ENCODE peak calls at places on chromosomes 2 and 18, in six cellular contexts. One of them, this sample, is unnamed.

GRCh38 chr2:215241791-215242305 is 70.0 kb upstream of the ATIC start:
- DNase-seq in HCT116: no peak
- DNase-seq in endothelial cell of umbilical vein: no peak
- DNase-seq in suprapubic skin: no peak
- DNase-seq in K562: no peak
- DNase-seq in prostate gland: no peak
- DNase-seq in this sample: no peak

GRCh38 chr2:184261818-184262217 is 336.5 kb upstream of the ZNF804A start:
- DNase-seq in HCT116: no peak
- DNase-seq in endothelial cell of umbilical vein: no peak
- DNase-seq in suprapubic skin: no peak
- DNase-seq in K562: no peak
- DNase-seq in prostate gland: no peak
- DNase-seq in this sample: no peak

GRCh38 chr2:220148849-220149248 is 521.4 kb downstream of the SLC4A3 start:
- DNase-seq in HCT116: no peak
- DNase-seq in endothelial cell of umbilical vein: no peak
- DNase-seq in suprapubic skin: no peak
- DNase-seq in K562: no peak
- DNase-seq in prostate gland: no peak
- DNase-seq in this sample: no peak

GRCh38 chr18:70074091-70074490 is 126.4 kb upstream of the CD226 start:
- DNase-seq in HCT116: no peak
- DNase-seq in endothelial cell of umbilical vein: no peak
- DNase-seq in suprapubic skin: no peak
- DNase-seq in K562: no peak
- DNase-seq in prostate gland: no peak
- DNase-seq in this sample: no peak

GRCh38 chr2:71216501-71216900 is 10.4 kb downstream of the PAIP2B start:
- DNase-seq in HCT116: peak; percentile 22
- DNase-seq in endothelial cell of umbilical vein: no peak
- DNase-seq in suprapubic skin: no peak
- DNase-seq in K562: no peak
- DNase-seq in prostate gland: no peak
- DNase-seq in this sample: no peak

GRCh38 chr2:241880311-241881073 is 11.0 kb downstream of the RTP5 start:
- DNase-seq in HCT116: no peak
- DNase-seq in endothelial cell of umbilical vein: no peak
- DNase-seq in suprapubic skin: no peak
- DNase-seq in K562: no peak
- DNase-seq in prostate gland: no peak
- DNase-seq in this sample: no peak

GRCh38 chr2:109172556-109173105 is 43.6 kb downstream of the SH3RF3 start:
- DNase-seq in HCT116: no peak
- DNase-seq in endothelial cell of umbilical vein: peak; percentile 50
- DNase-seq in suprapubic skin: no peak
- DNase-seq in K562: no peak
- DNase-seq in prostate gland: no peak
- DNase-seq in this sample: no peak

GRCh38 chr2:25825238-25825637 is 53.0 kb downstream of the ASXL2 start:
- DNase-seq in HCT116: no peak
- DNase-seq in endothelial cell of umbilical vein: no peak
- DNase-seq in suprapubic skin: no peak
- DNase-seq in K562: no peak
- DNase-seq in prostate gland: no peak
- DNase-seq in this sample: no peak

GRCh38 chr18:74334242-74334893 is 18.7 kb downstream of the C18orf63 start:
- DNase-seq in HCT116: no peak
- DNase-seq in endothelial cell of umbilical vein: no peak
- DNase-seq in suprapubic skin: no peak
- DNase-seq in K562: no peak
- DNase-seq in prostate gland: no peak
- DNase-seq in this sample: no peak

GRCh38 chr2:27236136-27236535 is 19.0 kb downstream of the CAD start:
- DNase-seq in HCT116: no peak
- DNase-seq in endothelial cell of umbilical vein: no peak
- DNase-seq in suprapubic skin: no peak
- DNase-seq in K562: no peak
- DNase-seq in prostate gland: no peak
- DNase-seq in this sample: peak; percentile 33

GRCh38 chr2:192002418-192002817 is 155.5 kb upstream of the CAVIN2 start:
- DNase-seq in HCT116: no peak
- DNase-seq in endothelial cell of umbilical vein: no peak
- DNase-seq in suprapubic skin: no peak
- DNase-seq in K562: no peak
- DNase-seq in prostate gland: no peak
- DNase-seq in this sample: no peak

GRCh38 chr2:154452906-154453493 is 245.5 kb upstream of the KCNJ3 start:
- DNase-seq in HCT116: peak; percentile 27
- DNase-seq in endothelial cell of umbilical vein: peak; percentile 24
- DNase-seq in suprapubic skin: no peak
- DNase-seq in K562: no peak
- DNase-seq in prostate gland: no peak
- DNase-seq in this sample: no peak

GRCh38 chr2:106858810-106859209 is 27.2 kb downstream of the ST6GAL2 start:
- DNase-seq in HCT116: no peak
- DNase-seq in endothelial cell of umbilical vein: no peak
- DNase-seq in suprapubic skin: no peak
- DNase-seq in K562: no peak
- DNase-seq in prostate gland: no peak
- DNase-seq in this sample: no peak

GRCh38 chr2:241036964-241037421 is 38.6 kb downstream of the SNED1 start:
- DNase-seq in HCT116: no peak
- DNase-seq in endothelial cell of umbilical vein: no peak
- DNase-seq in suprapubic skin: no peak
- DNase-seq in K562: no peak
- DNase-seq in prostate gland: no peak
- DNase-seq in this sample: peak; percentile 56

GRCh38 chr2:96389728-96390127 is 54.2 kb downstream of the NCAPH start:
- DNase-seq in HCT116: no peak
- DNase-seq in endothelial cell of umbilical vein: no peak
- DNase-seq in suprapubic skin: no peak
- DNase-seq in K562: no peak
- DNase-seq in prostate gland: no peak
- DNase-seq in this sample: no peak

GRCh38 chr2:215567504-215567903 is 131.6 kb upstream of the FN1 start:
- DNase-seq in HCT116: no peak
- DNase-seq in endothelial cell of umbilical vein: no peak
- DNase-seq in suprapubic skin: no peak
- DNase-seq in K562: no peak
- DNase-seq in prostate gland: no peak
- DNase-seq in this sample: no peak

GRCh38 chr2:140695163-140695562 is 1435.7 kb downstream of the LRP1B start:
- DNase-seq in HCT116: peak; percentile 65
- DNase-seq in endothelial cell of umbilical vein: peak; percentile 40
- DNase-seq in suprapubic skin: no peak
- DNase-seq in K562: no peak
- DNase-seq in prostate gland: no peak
- DNase-seq in this sample: no peak

GRCh38 chr18:73688851-73689659 is 458.6 kb downstream of the FBXO15 start:
- DNase-seq in HCT116: no peak
- DNase-seq in endothelial cell of umbilical vein: no peak
- DNase-seq in suprapubic skin: no peak
- DNase-seq in K562: no peak
- DNase-seq in prostate gland: no peak
- DNase-seq in this sample: no peak

GRCh38 chr2:236976271-236977120 is 109.2 kb upstream of the COPS8 start:
- DNase-seq in HCT116: no peak
- DNase-seq in endothelial cell of umbilical vein: no peak
- DNase-seq in suprapubic skin: peak; percentile 39
- DNase-seq in K562: no peak
- DNase-seq in prostate gland: no peak
- DNase-seq in this sample: no peak

GRCh38 chr18:6600667-6601066 is 128.8 kb upstream of the ARHGAP28 start:
- DNase-seq in HCT116: no peak
- DNase-seq in endothelial cell of umbilical vein: no peak
- DNase-seq in suprapubic skin: no peak
- DNase-seq in K562: no peak
- DNase-seq in prostate gland: no peak
- DNase-seq in this sample: no peak

GRCh38 chr2:216765810-216766259 is 70.5 kb upstream of the IGFBP5 start:
- DNase-seq in HCT116: no peak
- DNase-seq in endothelial cell of umbilical vein: no peak
- DNase-seq in suprapubic skin: no peak
- DNase-seq in K562: peak; percentile 39
- DNase-seq in prostate gland: no peak
- DNase-seq in this sample: no peak

GRCh38 chr2:3470856-3471737 is 48.2 kb downstream of the ADI1 start:
- DNase-seq in HCT116: no peak
- DNase-seq in endothelial cell of umbilical vein: no peak
- DNase-seq in suprapubic skin: no peak
- DNase-seq in K562: no peak
- DNase-seq in prostate gland: peak; percentile 59
- DNase-seq in this sample: no peak
- TF ChIP-seq POLR2A in HCT116: no peak
- TF ChIP-seq POLR2A in endothelial cell of umbilical vein: no peak
- TF ChIP-seq POLR2A in suprapubic skin: no peak
- TF ChIP-seq POLR2A in K562: no peak
- TF ChIP-seq POLR2A in prostate gland: no peak
- TF ChIP-seq POLR2A in this sample: no peak

GRCh38 chr2:58221909-58222308 is 19.2 kb downstream of the FANCL start:
- DNase-seq in HCT116: no peak
- DNase-seq in endothelial cell of umbilical vein: peak; percentile 49
- DNase-seq in suprapubic skin: no peak
- DNase-seq in K562: no peak
- DNase-seq in prostate gland: no peak
- DNase-seq in this sample: no peak
- H3K4me1 ChIP-seq in HCT116: no peaks in the 10 kb centered on the region
- H3K4me1 ChIP-seq in endothelial cell of umbilical vein: peaks cover 5% of the 10 kb centered on the region
- H3K4me1 ChIP-seq in suprapubic skin: no peaks in the 10 kb centered on the region
- H3K4me1 ChIP-seq in K562: no peaks in the 10 kb centered on the region
- H3K4me1 ChIP-seq in prostate gland: no peaks in the 10 kb centered on the region
- H3K4me1 ChIP-seq in this sample: no peaks in the 10 kb centered on the region

GRCh38 chr2:207682557-207682956 is 28.9 kb upstream of the CCNYL1 start:
- DNase-seq in HCT116: no peak
- DNase-seq in endothelial cell of umbilical vein: no peak
- DNase-seq in suprapubic skin: no peak
- DNase-seq in K562: no peak
- DNase-seq in prostate gland: no peak
- DNase-seq in this sample: no peak

GRCh38 chr2:207683879-207684627 is 27.4 kb upstream of the CCNYL1 start:
- DNase-seq in HCT116: peak; percentile 60
- DNase-seq in endothelial cell of umbilical vein: peak; percentile 65
- DNase-seq in suprapubic skin: no peak
- DNase-seq in K562: no peak
- DNase-seq in prostate gland: no peak
- DNase-seq in this sample: no peak

GRCh38 chr2:207686812-207687211 is 24.6 kb upstream of the CCNYL1 start:
- DNase-seq in HCT116: no peak
- DNase-seq in endothelial cell of umbilical vein: no peak
- DNase-seq in suprapubic skin: no peak
- DNase-seq in K562: no peak
- DNase-seq in prostate gland: no peak
- DNase-seq in this sample: no peak

GRCh38 chr2:207681431-207681830 is 30.0 kb upstream of the CCNYL1 start:
- DNase-seq in HCT116: no peak
- DNase-seq in endothelial cell of umbilical vein: no peak
- DNase-seq in suprapubic skin: no peak
- DNase-seq in K562: no peak
- DNase-seq in prostate gland: no peak
- DNase-seq in this sample: no peak

DNA sequence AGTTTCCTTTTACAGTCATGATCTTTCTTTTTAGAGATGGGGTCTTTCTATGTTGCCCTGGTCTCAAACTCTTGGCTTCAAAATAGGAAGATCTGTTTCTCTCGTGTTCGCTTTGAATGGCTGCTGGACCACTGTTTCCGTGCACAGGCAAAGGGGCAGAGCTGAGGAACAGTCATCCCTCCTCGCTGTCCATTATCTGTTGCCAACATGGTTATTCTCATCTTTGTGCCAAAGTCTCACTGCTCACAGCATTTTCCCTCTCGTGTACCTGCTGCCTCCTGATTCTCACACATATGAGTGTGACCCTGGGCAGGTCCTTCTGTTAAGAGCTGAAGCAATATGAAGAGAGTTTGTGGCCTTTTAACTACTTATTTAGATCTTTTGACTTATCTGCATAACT is 28.0 kb upstream of the CCNYL1 start:
- DNase-seq in HCT116: no peak
- DNase-seq in endothelial cell of umbilical vein: no peak
- DNase-seq in suprapubic skin: no peak
- DNase-seq in K562: no peak
- DNase-seq in prostate gland: no peak
- DNase-seq in this sample: no peak
- TF ChIP-seq POLR2AphosphoS5 in HCT116: no peak
- TF ChIP-seq POLR2AphosphoS5 in endothelial cell of umbilical vein: no peak
- TF ChIP-seq POLR2AphosphoS5 in suprapubic skin: no peak
- TF ChIP-seq POLR2AphosphoS5 in K562: no peak
- TF ChIP-seq POLR2AphosphoS5 in prostate gland: no peak
- TF ChIP-seq POLR2AphosphoS5 in this sample: no peak

DNA sequence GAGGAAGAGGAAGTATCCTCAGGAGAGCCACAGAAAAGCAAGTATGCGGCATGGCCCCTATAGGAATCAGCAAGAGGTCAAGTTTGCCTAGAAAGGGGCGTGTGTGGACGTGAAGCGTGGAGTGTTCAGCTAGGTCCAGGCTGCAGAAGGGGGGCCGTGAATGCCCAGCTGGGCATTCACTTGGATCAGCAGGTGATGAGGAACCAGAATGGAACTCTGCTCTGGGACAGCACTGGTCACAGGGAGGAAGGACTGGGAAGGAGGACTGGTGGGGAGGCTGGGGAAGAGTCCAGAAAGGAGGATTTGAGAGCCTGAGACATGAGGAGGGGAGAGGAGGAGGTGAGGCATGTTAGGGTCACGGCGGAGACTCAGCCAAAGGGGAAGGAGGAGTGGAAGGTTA is 19.8 kb downstream of the STAT1 start:
- DNase-seq in HCT116: no peak
- DNase-seq in endothelial cell of umbilical vein: no peak
- DNase-seq in suprapubic skin: no peak
- DNase-seq in K562: no peak
- DNase-seq in prostate gland: no peak
- DNase-seq in this sample: no peak
- TF ChIP-seq POLR2A in HCT116: no peak
- TF ChIP-seq POLR2A in endothelial cell of umbilical vein: no peak
- TF ChIP-seq POLR2A in suprapubic skin: no peak
- TF ChIP-seq POLR2A in K562: no peak
- TF ChIP-seq POLR2A in prostate gland: no peak
- TF ChIP-seq POLR2A in this sample: no peak

DNA sequence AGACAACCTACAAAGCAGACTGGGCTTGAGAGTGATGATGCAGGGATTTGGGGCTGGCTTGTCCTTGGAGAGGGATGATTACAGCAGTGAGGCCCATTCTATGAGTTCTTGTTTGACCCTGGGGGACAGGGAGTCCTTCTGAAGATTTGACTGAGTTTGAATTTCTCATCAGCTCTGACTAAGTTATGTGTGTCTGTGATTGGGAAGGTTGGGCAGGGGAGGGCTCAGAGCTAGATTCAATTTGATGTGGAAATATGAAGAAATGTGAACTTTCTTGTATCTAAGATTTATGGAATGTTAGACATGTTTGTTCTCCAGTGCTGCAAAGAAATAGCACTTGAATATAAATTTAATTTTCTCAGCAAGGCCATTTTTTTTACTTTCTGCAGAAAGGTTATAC is 19.9 kb upstream of the IL1R2 start:
- DNase-seq in HCT116: no peak
- DNase-seq in endothelial cell of umbilical vein: no peak
- DNase-seq in suprapubic skin: no peak
- DNase-seq in K562: no peak
- DNase-seq in prostate gland: no peak
- DNase-seq in this sample: no peak
- H3K4me1 ChIP-seq in HCT116: no peaks in the 10 kb centered on the region
- H3K4me1 ChIP-seq in endothelial cell of umbilical vein: no peaks in the 10 kb centered on the region
- H3K4me1 ChIP-seq in suprapubic skin: peaks cover 29% of the 10 kb centered on the region
- H3K4me1 ChIP-seq in K562: no peaks in the 10 kb centered on the region
- H3K4me1 ChIP-seq in prostate gland: no peaks in the 10 kb centered on the region
- H3K4me1 ChIP-seq in this sample: no peaks in the 10 kb centered on the region